ENCODE peak calls at places on chromosome 1, in seven cellular contexts. One of them, this sample, is unnamed.

GRCh38 chr1:175443332-175443731 is 250.8 kb upstream of the KIAA0040 start:
- DNase-seq in K562: no peak
- DNase-seq in GM12891: no peak
- DNase-seq in H1: no peak
- DNase-seq in GM12892: no peak
- DNase-seq in SK-N-SH: no peak
- DNase-seq in GM12878: no peak
- DNase-seq in this sample: no peak

GRCh38 chr1:217332426-217333065 is 298.3 kb downstream of the GPATCH2 start:
- DNase-seq in K562: no peak
- DNase-seq in GM12891: no peak
- DNase-seq in H1: no peak
- DNase-seq in GM12892: no peak
- DNase-seq in SK-N-SH: no peak
- DNase-seq in GM12878: no peak
- DNase-seq in this sample: no peak

GRCh38 chr1:65590279-65590678 is 169.8 kb downstream of the LEPR start:
- DNase-seq in K562: no peak
- DNase-seq in GM12891: no peak
- DNase-seq in H1: no peak
- DNase-seq in GM12892: no peak
- DNase-seq in SK-N-SH: no peak
- DNase-seq in GM12878: no peak
- DNase-seq in this sample: no peak

GRCh38 chr1:225498539-225499135 is 70.8 kb upstream of the LBR start:
- DNase-seq in K562: no peak
- DNase-seq in GM12891: no peak
- DNase-seq in H1: no peak
- DNase-seq in GM12892: no peak
- DNase-seq in SK-N-SH: no peak
- DNase-seq in GM12878: no peak
- DNase-seq in this sample: no peak

GRCh38 chr1:36653850-36654249 is 171.1 kb upstream of the CSF3R start:
- DNase-seq in K562: no peak
- DNase-seq in GM12891: no peak
- DNase-seq in H1: no peak
- DNase-seq in GM12892: no peak
- DNase-seq in SK-N-SH: no peak
- DNase-seq in GM12878: no peak
- DNase-seq in this sample: no peak

GRCh38 chr1:43822040-43822439 is 111.6 kb upstream of the ARTN start:
- DNase-seq in K562: no peak
- DNase-seq in GM12891: no peak
- DNase-seq in H1: peak
- DNase-seq in GM12892: no peak
- DNase-seq in SK-N-SH: no peak
- DNase-seq in GM12878: no peak
- DNase-seq in this sample: no peak

GRCh38 chr1:230170610-230171009 is 103.6 kb downstream of the GALNT2 start:
- DNase-seq in K562: no peak
- DNase-seq in GM12891: no peak
- DNase-seq in H1: no peak
- DNase-seq in GM12892: no peak
- DNase-seq in SK-N-SH: no peak
- DNase-seq in GM12878: no peak
- DNase-seq in this sample: no peak

GRCh38 chr1:219041819-219042218 is 131.9 kb upstream of the LYPLAL1 start:
- DNase-seq in K562: no peak
- DNase-seq in GM12891: no peak
- DNase-seq in H1: no peak
- DNase-seq in GM12892: no peak
- DNase-seq in SK-N-SH: no peak
- DNase-seq in GM12878: no peak
- DNase-seq in this sample: no peak

GRCh38 chr1:145960468-145961108 is 2.8 kb upstream of the LIX1L start:
- DNase-seq in K562: no peak
- DNase-seq in GM12891: no peak
- DNase-seq in H1: no peak
- DNase-seq in GM12892: no peak
- DNase-seq in SK-N-SH: peak
- DNase-seq in GM12878: no peak
- DNase-seq in this sample: peak

GRCh38 chr1:221712198-221712684 is 29.6 kb downstream of the DUSP10 start:
- DNase-seq in K562: peak
- DNase-seq in GM12891: no peak
- DNase-seq in H1: no peak
- DNase-seq in GM12892: no peak
- DNase-seq in SK-N-SH: no peak
- DNase-seq in GM12878: no peak
- DNase-seq in this sample: no peak

GRCh38 chr1:151948506-151948905 is 39.2 kb upstream of the THEM4 start:
- DNase-seq in K562: no peak
- DNase-seq in GM12891: no peak
- DNase-seq in H1: no peak
- DNase-seq in GM12892: no peak
- DNase-seq in SK-N-SH: no peak
- DNase-seq in GM12878: no peak
- DNase-seq in this sample: no peak

GRCh38 chr1:215568287-215568692 is 1.2 kb downstream of the KCTD3 start:
- DNase-seq in K562: peak
- DNase-seq in GM12891: peak
- DNase-seq in H1: no peak
- DNase-seq in GM12892: no peak
- DNase-seq in SK-N-SH: peak
- DNase-seq in GM12878: no peak
- DNase-seq in this sample: no peak

GRCh38 chr1:153626929-153627796 is at the start of gene S100A13:
- DNase-seq in K562: peak
- DNase-seq in GM12891: peak
- DNase-seq in H1: peak
- DNase-seq in GM12892: peak
- DNase-seq in SK-N-SH: no peak
- DNase-seq in GM12878: no peak
- DNase-seq in this sample: peak

GRCh38 chr1:202131956-202132821 is 9.5 kb downstream of the GPR37L1 start:
- DNase-seq in K562: no peak
- DNase-seq in GM12891: no peak
- DNase-seq in H1: no peak
- DNase-seq in GM12892: no peak
- DNase-seq in SK-N-SH: peak
- DNase-seq in GM12878: no peak
- DNase-seq in this sample: no peak

GRCh38 chr1:184843732-184844495 is 89.3 kb upstream of the EDEM3 start:
- DNase-seq in K562: no peak
- DNase-seq in GM12891: peak
- DNase-seq in H1: no peak
- DNase-seq in GM12892: no peak
- DNase-seq in SK-N-SH: no peak
- DNase-seq in GM12878: peak
- DNase-seq in this sample: no peak

GRCh38 chr1:33470495-33471012 is 1.9 kb upstream of the ZSCAN20 start:
- DNase-seq in K562: peak
- DNase-seq in GM12891: peak
- DNase-seq in H1: peak
- DNase-seq in GM12892: peak
- DNase-seq in SK-N-SH: peak
- DNase-seq in GM12878: no peak
- DNase-seq in this sample: peak

GRCh38 chr1:7322912-7323311 is 448.2 kb upstream of the VAMP3 start:
- DNase-seq in K562: no peak
- DNase-seq in GM12891: no peak
- DNase-seq in H1: no peak
- DNase-seq in GM12892: no peak
- DNase-seq in SK-N-SH: no peak
- DNase-seq in GM12878: no peak
- DNase-seq in this sample: no peak

GRCh38 chr1:178530037-178530402 is 17.1 kb downstream of the TEX35 start:
- DNase-seq in K562: no peak
- DNase-seq in GM12891: no peak
- DNase-seq in H1: no peak
- DNase-seq in GM12892: no peak
- DNase-seq in SK-N-SH: peak
- DNase-seq in GM12878: no peak
- DNase-seq in this sample: peak

GRCh38 chr1:50425376-50426107 is 2.3 kb upstream of the DMRTA2 start:
- DNase-seq in K562: no peak
- DNase-seq in GM12891: no peak
- DNase-seq in H1: no peak
- DNase-seq in GM12892: no peak
- DNase-seq in SK-N-SH: peak
- DNase-seq in GM12878: no peak
- DNase-seq in this sample: no peak

GRCh38 chr1:221356693-221357092 is 385.2 kb downstream of the DUSP10 start:
- DNase-seq in K562: no peak
- DNase-seq in GM12891: no peak
- DNase-seq in H1: no peak
- DNase-seq in GM12892: no peak
- DNase-seq in SK-N-SH: no peak
- DNase-seq in GM12878: no peak
- DNase-seq in this sample: no peak

GRCh38 chr1:163875927-163876320 is 554.2 kb downstream of the NUF2 start:
- DNase-seq in K562: no peak
- DNase-seq in GM12891: no peak
- DNase-seq in H1: no peak
- DNase-seq in GM12892: no peak
- DNase-seq in SK-N-SH: no peak
- DNase-seq in GM12878: no peak
- DNase-seq in this sample: no peak

GRCh38 chr1:59243544-59243943 is 53.4 kb upstream of the FGGY start:
- DNase-seq in K562: no peak
- DNase-seq in GM12891: no peak
- DNase-seq in H1: no peak
- DNase-seq in GM12892: no peak
- DNase-seq in SK-N-SH: no peak
- DNase-seq in GM12878: no peak
- DNase-seq in this sample: no peak

GRCh38 chr1:6044481-6045109 is 1.1 kb upstream of the KCNAB2 start:
- DNase-seq in K562: no peak
- DNase-seq in GM12891: no peak
- DNase-seq in H1: no peak
- DNase-seq in GM12892: no peak
- DNase-seq in SK-N-SH: no peak
- DNase-seq in GM12878: no peak
- DNase-seq in this sample: no peak

GRCh38 chr1:54787604-54788003 is 13.5 kb downstream of the TTC22 start:
- DNase-seq in K562: no peak
- DNase-seq in GM12891: no peak
- DNase-seq in H1: no peak
- DNase-seq in GM12892: no peak
- DNase-seq in SK-N-SH: no peak
- DNase-seq in GM12878: no peak
- DNase-seq in this sample: no peak
- TF ChIP-seq TAF1 in K562: no peak
- TF ChIP-seq TAF1 in GM12891: no peak
- TF ChIP-seq TAF1 in H1: no peak
- TF ChIP-seq TAF1 in GM12892: no peak
- TF ChIP-seq TAF1 in SK-N-SH: no peak
- TF ChIP-seq TAF1 in GM12878: no peak
- TF ChIP-seq TAF1 in this sample: no peak

GRCh38 chr1:2341706-2342383 is 49.5 kb downstream of the MORN1 start:
- DNase-seq in K562: no peak
- DNase-seq in GM12891: no peak
- DNase-seq in H1: no peak
- DNase-seq in GM12892: no peak
- DNase-seq in SK-N-SH: no peak
- DNase-seq in GM12878: no peak
- DNase-seq in this sample: no peak
- TF ChIP-seq TAF1 in K562: no peak
- TF ChIP-seq TAF1 in GM12891: no peak
- TF ChIP-seq TAF1 in H1: no peak
- TF ChIP-seq TAF1 in GM12892: no peak
- TF ChIP-seq TAF1 in SK-N-SH: no peak
- TF ChIP-seq TAF1 in GM12878: no peak
- TF ChIP-seq TAF1 in this sample: no peak

GRCh38 chr1:156025873-156026272 is 5.1 kb upstream of the SSR2 start:
- DNase-seq in K562: peak
- DNase-seq in GM12891: peak
- DNase-seq in H1: peak
- DNase-seq in GM12892: peak
- DNase-seq in SK-N-SH: peak
- DNase-seq in GM12878: no peak
- DNase-seq in this sample: peak
- TF ChIP-seq TAF1 in K562: no peak
- TF ChIP-seq TAF1 in GM12891: no peak
- TF ChIP-seq TAF1 in H1: peak
- TF ChIP-seq TAF1 in GM12892: no peak
- TF ChIP-seq TAF1 in SK-N-SH: no peak
- TF ChIP-seq TAF1 in GM12878: no peak
- TF ChIP-seq TAF1 in this sample: no peak

GRCh38 chr1:1000357-1001056 is 610 bp upstream of the HES4 start:
- DNase-seq in K562: peak
- DNase-seq in GM12891: peak
- DNase-seq in H1: no peak
- DNase-seq in GM12892: peak
- DNase-seq in SK-N-SH: peak
- DNase-seq in GM12878: peak
- DNase-seq in this sample: peak

GRCh38 chr1:999797-1000356 is at the start of gene HES4:
- DNase-seq in K562: peak
- DNase-seq in GM12891: no peak
- DNase-seq in H1: no peak
- DNase-seq in GM12892: no peak
- DNase-seq in SK-N-SH: peak
- DNase-seq in GM12878: no peak
- DNase-seq in this sample: peak

GRCh38 chr1:1003618-1004419 is 3.9 kb upstream of the HES4 start:
- DNase-seq in K562: peak
- DNase-seq in GM12891: no peak
- DNase-seq in H1: no peak
- DNase-seq in GM12892: no peak
- DNase-seq in SK-N-SH: no peak
- DNase-seq in GM12878: no peak
- DNase-seq in this sample: no peak

GRCh38 chr1:1001057-1001630 is 1.2 kb upstream of the HES4 start:
- DNase-seq in K562: peak
- DNase-seq in GM12891: no peak
- DNase-seq in H1: no peak
- DNase-seq in GM12892: no peak
- DNase-seq in SK-N-SH: peak
- DNase-seq in GM12878: no peak
- DNase-seq in this sample: no peak

DNA sequence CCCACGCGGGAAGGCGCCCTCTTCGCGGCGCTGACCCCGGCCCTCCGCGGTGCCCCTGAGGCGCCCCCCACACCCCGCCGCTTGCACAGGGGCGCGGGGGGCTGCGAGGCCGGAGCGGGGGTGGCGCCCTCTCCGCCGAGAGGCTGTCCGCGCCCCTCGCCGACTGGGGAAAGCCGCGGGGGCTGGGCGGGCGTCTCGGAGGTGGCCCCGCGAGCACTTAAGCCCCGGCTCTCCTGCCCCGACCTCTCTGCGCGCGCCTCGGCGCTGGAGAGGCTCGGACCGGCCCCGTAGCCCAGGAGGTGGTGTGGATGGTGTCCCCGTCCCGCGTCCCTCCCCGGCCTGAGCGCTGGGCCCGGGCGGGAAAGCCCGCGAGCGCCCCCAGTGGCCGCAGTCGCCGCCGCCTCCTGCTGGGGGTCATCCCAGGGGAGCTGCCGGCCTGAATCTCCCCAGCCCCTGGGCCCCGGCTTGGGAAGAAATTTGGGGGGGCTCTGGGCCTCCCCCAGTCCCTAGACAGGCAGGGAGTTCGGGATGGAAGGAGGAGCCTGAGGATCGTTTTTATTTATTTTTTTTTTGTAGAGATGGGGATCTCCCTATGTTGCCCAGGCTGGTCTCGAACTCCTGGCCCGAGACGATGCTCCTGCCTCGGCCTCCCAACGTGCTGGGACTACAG is 1.9 kb upstream of the HES4 start:
- DNase-seq in K562: peak
- DNase-seq in GM12891: peak
- DNase-seq in H1: no peak
- DNase-seq in GM12892: peak
- DNase-seq in SK-N-SH: peak
- DNase-seq in GM12878: no peak
- DNase-seq in this sample: peak
- TF ChIP-seq TAF1 in K562: peak
- TF ChIP-seq TAF1 in GM12891: no peak
- TF ChIP-seq TAF1 in H1: no peak
- TF ChIP-seq TAF1 in GM12892: no peak
- TF ChIP-seq TAF1 in SK-N-SH: no peak
- TF ChIP-seq TAF1 in GM12878: no peak
- TF ChIP-seq TAF1 in this sample: peak